ENCODE peak calls at places on chromosomes 11 and 22, in six cellular contexts. Z, F, B, S, X and H are unnamed samples.

GRCh38 chr11:109421981-109422590 is at the start of gene C11orf87:
- DNase-seq in Z (peak), F (peak), B (no peak), S (no peak), X (no peak), H (peak)

GRCh38 chr22:49197500-49197899 is 630.2 kb downstream of the BRD1 start:
- DNase-seq in Z (no peak), F (no peak), B (no peak), S (no peak), X (no peak), H (no peak)

GRCh38 chr11:124643605-124644425 is 21.2 kb downstream of the TBRG1 start:
- DNase-seq in Z (peak), F (peak), B (peak), S (no peak), X (no peak), H (no peak)

GRCh38 chr11:133919330-133920108 is 37.2 kb downstream of the IGSF9B start:
- DNase-seq in Z (no peak), F (no peak), B (no peak), S (no peak), X (no peak), H (no peak)

GRCh38 chr22:33927752-33928151 is 7.5 kb upstream of the LARGE1 start:
- DNase-seq in Z (no peak), F (no peak), B (no peak), S (no peak), X (no peak), H (no peak)

GRCh38 chr11:114135737-114136151 is 76.2 kb downstream of the ZBTB16 start:
- DNase-seq in Z (peak), F (peak), B (no peak), S (no peak), X (no peak), H (no peak)

GRCh38 chr22:25404923-25405853 is 159.3 kb upstream of the GRK3 start:
- DNase-seq in Z (peak), F (peak), B (peak), S (no peak), X (peak), H (peak)

GRCh38 chr11:62689421-62690183 is at the start of gene LRRN4CL:
- DNase-seq in Z (peak), F (peak), B (peak), S (no peak), X (peak), H (peak)

GRCh38 chr11:75888391-75888790 is 73.4 kb downstream of the UVRAG start:
- DNase-seq in Z (no peak), F (no peak), B (no peak), S (no peak), X (no peak), H (no peak)

GRCh38 chr11:924406-925157 is 1.1 kb upstream of the AP2A2 start:
- DNase-seq in Z (no peak), F (no peak), B (no peak), S (no peak), X (no peak), H (no peak)

GRCh38 chr22:40654522-40655167 is 18.1 kb upstream of the MRTFA start:
- DNase-seq in Z (peak), F (peak), B (no peak), S (peak), X (peak), H (peak)

GRCh38 chr11:81039916-81040530 is 1599.2 kb upstream of the TENM4 start:
- DNase-seq in Z (no peak), F (no peak), B (no peak), S (no peak), X (no peak), H (peak)

GRCh38 chr11:68040121-68040956 is 1.5 kb downstream of the TCIRG1 start:
- DNase-seq in Z (peak), F (peak), B (peak), S (no peak), X (no peak), H (peak)